ENCODE peak calls at places on chromosomes 11 and 22, in ten cellular contexts. C is neural crest cell; R is left ventricle myocardium superior; Q is osteocyte; Z is NCI-H1930; E is foreskin fibroblast; N is effector memory CD8-positive, alpha-beta T cell; X is stimulated activated CD4-positive, alpha-beta T cell treated with anti-CD3 and anti-CD28 coated beads, Interleukin-15, amount 100 ng/mL, for 1 hour; B is lower lobe of right lung; H is T follicular helper cell. I is an unnamed sample.
A peak's percentile ranks its signal among the peaks of the same experiment; 100 is the strongest.

GRCh38 chr11:8090756-8091155 is 9.7 kb downstream of the TUB start:
- DNase-seq in X (no peak), R (no peak), E (peak; percentile 67), Z (peak; percentile 26), H (no peak), B (no peak), N (no peak), C (peak; percentile 77), Q (no peak), I (no peak)

GRCh38 chr11:119990306-119991021 is 147.4 kb downstream of the TRIM29 start:
- DNase-seq in C (no peak), Q (no peak), H (no peak), X (no peak), Z (no peak), B (no peak), E (peak; percentile 16), R (peak; percentile 74), N (no peak), I (peak; percentile 70)

GRCh38 chr11:63017306-63017974 is 1.8 kb upstream of the SLC22A8 start:
- DNase-seq in R (no peak), C (no peak), N (no peak), E (peak; percentile 20), Q (no peak), H (no peak), B (no peak), X (no peak), Z (no peak), I (no peak)

GRCh38 chr11:88604255-88604654 is 266.7 kb upstream of the CTSC start:
- DNase-seq in R (no peak), E (peak; percentile 75), X (no peak), Z (no peak), B (no peak), Q (no peak), H (no peak), N (no peak), C (no peak), I (no peak)

GRCh38 chr11:85772700-85773099 is 38.2 kb downstream of the SYTL2 start:
- DNase-seq in B (no peak), E (no peak), Z (no peak), N (no peak), R (no peak), H (no peak), Q (no peak), X (no peak), C (no peak), I (no peak)

GRCh38 chr22:23684561-23685031 is 6.2 kb upstream of the RGL4 start:
- DNase-seq in B (no peak), N (no peak), R (no peak), Z (no peak), Q (no peak), C (no peak), H (no peak), X (no peak), E (peak; percentile 28), I (no peak)

GRCh38 chr11:118321386-118322082 is 17.0 kb downstream of the CD3E start:
- DNase-seq in Z (no peak), E (no peak), X (no peak), B (no peak), H (no peak), Q (no peak), R (no peak), C (no peak), N (no peak), I (no peak)

GRCh38 chr11:6307879-6308278 is 12.4 kb downstream of the CAVIN3 start:
- DNase-seq in Q (no peak), B (no peak), Z (no peak), E (peak; percentile 76), C (no peak), X (no peak), N (no peak), R (no peak), H (no peak), I (no peak)

GRCh38 chr22:17131686-17132085 is 10.5 kb upstream of the TMEM121B start:
- DNase-seq in R (peak; percentile 57), Z (no peak), Q (no peak), E (no peak), C (no peak), N (no peak), B (no peak), X (no peak), H (no peak), I (no peak)

GRCh38 chr11:8025816-8026215 is 38.7 kb downstream of the EIF3F start:
- DNase-seq in Q (no peak), R (no peak), Z (no peak), C (no peak), B (no peak), X (no peak), H (no peak), N (no peak), E (peak; percentile 77), I (no peak)

GRCh38 chr11:1442163-1442562 is 44.4 kb downstream of the MOB2 start:
- DNase-seq in E (no peak), Q (no peak), B (no peak), Z (no peak), N (no peak), X (no peak), R (no peak), C (peak; percentile 23), H (no peak), I (no peak)

GRCh38 chr11:73759520-73760065 is 1.3 kb downstream of the RAB6A start:
- DNase-seq in B (no peak), H (no peak), X (no peak), C (no peak), R (no peak), N (no peak), Q (no peak), E (peak; percentile 37), Z (no peak), I (no peak)

GRCh38 chr11:126072141-126072741 is 9.6 kb upstream of the CDON start:
- DNase-seq in H (no peak), B (no peak), R (no peak), N (no peak), Q (no peak), E (no peak), Z (no peak), C (no peak), X (no peak), I (no peak)

I was measured in left lung.